ENCODE peak calls at places on chromosome 6, in seven cellular contexts. J, X, Q, D, S, I and T are unnamed samples.

GRCh38 chr6:166775180-166775922 is 148.3 kb upstream of the RPS6KA2 start:
- DNase-seq in D (no peak), J (peak), X (peak), S (peak), I (peak), Q (peak), T (peak)

GRCh38 chr6:20866940-20867630 is 332.8 kb downstream of the CDKAL1 start:
- DNase-seq in X (no peak), J (no peak), D (no peak), I (no peak), S (peak), Q (peak), T (no peak)

GRCh38 chr6:30686908-30687658 is 638 bp upstream of the PPP1R18 start:
- DNase-seq in X (peak), J (peak), Q (peak), I (peak), S (peak), D (peak), T (peak)

GRCh38 chr6:128519931-128520435 is 416 bp downstream of the PTPRK start:
- DNase-seq in I (peak), S (peak), X (peak), J (peak), D (no peak), Q (no peak), T (no peak)

GRCh38 chr6:152635949-152636674 is 1.1 kb downstream of the SYNE1 start:
- DNase-seq in I (no peak), D (no peak), S (peak), X (peak), J (no peak), Q (peak), T (peak)

GRCh38 chr6:64376394-64376793 is 740.8 kb downstream of the PHF3 start:
- DNase-seq in J (no peak), D (no peak), Q (no peak), S (no peak), I (no peak), X (no peak), T (no peak)

GRCh38 chr6:169939554-169940164 is 188.2 kb downstream of the ERMARD start:
- DNase-seq in I (no peak), D (no peak), X (no peak), Q (no peak), J (no peak), S (no peak), T (no peak)

GRCh38 chr6:121726596-121726995 is 291.1 kb downstream of the GJA1 start:
- DNase-seq in S (no peak), X (no peak), Q (peak), I (no peak), D (no peak), J (no peak), T (no peak)

GRCh38 chr6:109791301-109791700 is 100.2 kb downstream of the FIG4 start:
- DNase-seq in Q (peak), J (no peak), X (no peak), D (no peak), I (no peak), S (no peak), T (no peak)

GRCh38 chr6:159416891-159417540 is 247.8 kb downstream of the FNDC1 start:
- DNase-seq in X (no peak), S (no peak), D (no peak), I (no peak), J (no peak), Q (peak), T (peak)

GRCh38 chr6:117908246-117909107 is 1.4 kb downstream of the SLC35F1 start:
- DNase-seq in Q (no peak), I (peak), X (peak), D (no peak), J (no peak), S (no peak), T (peak)

GRCh38 chr6:135675862-135676261 is 175.6 kb upstream of the PDE7B start:
- DNase-seq in J (peak), S (peak), Q (peak), I (peak), D (no peak), X (no peak), T (peak)

GRCh38 chr6:148548065-148548748 is 198.6 kb upstream of the UST start:
- DNase-seq in Q (peak), S (no peak), J (no peak), I (no peak), X (peak), D (no peak), T (no peak)

GRCh38 chr6:15522856-15523529 is 139.8 kb downstream of the DTNBP1 start:
- DNase-seq in Q (no peak), S (no peak), X (no peak), D (no peak), J (no peak), I (no peak), T (peak)

GRCh38 chr6:43746613-43747101 is 23.4 kb upstream of the VEGFA start:
- DNase-seq in I (no peak), D (no peak), S (no peak), Q (peak), X (no peak), J (no peak), T (no peak)

GRCh38 chr6:45314146-45314545 is 14.0 kb upstream of the RUNX2 start:
- DNase-seq in J (no peak), Q (no peak), X (no peak), I (no peak), D (no peak), S (no peak), T (no peak)

GRCh38 chr6:18022398-18023231 is 35.2 kb upstream of the KIF13A start:
- DNase-seq in Q (peak), S (no peak), J (peak), D (no peak), X (no peak), I (no peak), T (peak)

GRCh38 chr6:100226811-100227210 is 232.8 kb upstream of the MCHR2 start:
- DNase-seq in D (no peak), I (no peak), Q (no peak), J (no peak), S (no peak), X (no peak), T (no peak)

GRCh38 chr6:88858455-88858854 is 105.0 kb downstream of the RNGTT start:
- DNase-seq in J (no peak), I (no peak), X (no peak), D (no peak), S (no peak), Q (no peak), T (no peak)

GRCh38 chr6:48641544-48641943 is 530.5 kb upstream of the PTCHD4 start:
- DNase-seq in J (peak), S (no peak), Q (peak), D (no peak), X (no peak), I (no peak), T (peak)

GRCh38 chr6:170178561-170179477 is 112.1 kb downstream of the DLL1 start:
- DNase-seq in J (peak), S (peak), X (peak), D (no peak), Q (peak), I (no peak), T (peak)

GRCh38 chr6:163398104-163398503 is 16.4 kb upstream of the QKI start:
- DNase-seq in D (no peak), I (no peak), S (no peak), J (no peak), X (no peak), Q (peak), T (no peak)

GRCh38 chr6:136579800-136580199 is 29.6 kb upstream of the MAP7 start:
- DNase-seq in I (no peak), Q (peak), J (no peak), X (no peak), D (no peak), S (no peak), T (no peak)

GRCh38 chr6:5511924-5512323 is 250.6 kb downstream of the FARS2 start:
- DNase-seq in Q (peak), X (no peak), J (no peak), D (no peak), I (no peak), S (no peak), T (no peak)

GRCh38 chr6:100262086-100262485 is 202.6 kb downstream of the SIM1 start:
- DNase-seq in S (no peak), Q (no peak), J (no peak), I (no peak), D (no peak), X (no peak), T (no peak)

GRCh38 chr6:132279592-132280139 is 121.6 kb downstream of the MOXD1 start:
- DNase-seq in S (peak), Q (peak), D (peak), J (peak), X (peak), I (peak), T (peak)

GRCh38 chr6:94668896-94669295 is 908.4 kb upstream of the MANEA start:
- DNase-seq in J (no peak), I (no peak), S (no peak), Q (no peak), X (no peak), D (no peak), T (no peak)

GRCh38 chr6:100296810-100297544 is 167.7 kb downstream of the SIM1 start:
- DNase-seq in J (peak), Q (peak), D (no peak), I (no peak), S (peak), X (no peak), T (peak)

GRCh38 chr6:117205876-117206275 is 59.5 kb upstream of the VGLL2 start:
- DNase-seq in I (no peak), X (no peak), Q (no peak), S (no peak), J (no peak), D (no peak), T (peak)

GRCh38 chr6:143684484-143684883 is 6.7 kb downstream of the PHACTR2 start:
- DNase-seq in I (no peak), S (no peak), J (no peak), Q (no peak), X (no peak), D (no peak), T (no peak)

GRCh38 chr6:52994031-52994788 is 874 bp downstream of the GSTA4 start:
- DNase-seq in Q (peak), J (peak), S (peak), I (no peak), D (no peak), X (peak), T (peak)

GRCh38 chr6:36840471-36841461 is 1.5 kb upstream of the CPNE5 start:
- DNase-seq in I (no peak), S (no peak), X (peak), Q (no peak), D (no peak), J (no peak), T (no peak)

GRCh38 chr6:33426590-33427563 is 7.0 kb downstream of the SYNGAP1 start:
- DNase-seq in Q (no peak), J (no peak), I (no peak), S (no peak), D (no peak), X (no peak), T (no peak)

GRCh38 chr6:139593081-139593480 is 218.6 kb upstream of the CITED2 start:
- DNase-seq in D (no peak), S (no peak), Q (no peak), X (no peak), J (peak), I (no peak), T (peak)

GRCh38 chr6:161424421-161424820 is 150.6 kb upstream of the AGPAT4 start:
- DNase-seq in X (no peak), S (no peak), J (peak), Q (no peak), I (no peak), D (no peak), T (peak)

GRCh38 chr6:149863846-149864577 is at the start of gene LRP11:
- DNase-seq in Q (peak), D (peak), S (peak), X (peak), I (peak), J (peak), T (peak)

GRCh38 chr6:93784794-93785757 is 365.7 kb upstream of the EPHA7 start:
- DNase-seq in S (no peak), Q (peak), J (no peak), X (no peak), D (no peak), I (no peak), T (peak)

GRCh38 chr6:9921366-9921765 is 493.5 kb downstream of the TFAP2A start:
- DNase-seq in D (no peak), Q (no peak), X (no peak), I (no peak), J (no peak), S (no peak), T (no peak)